ENCODE peak calls at places on chromosomes 16 and 17, in ten cellular contexts. M, N, L, W, H, E, V, D, A and O are unnamed samples.

GRCh38 chr17:77472837-77473214 is 332.1 kb downstream of the SEC14L1 start:
- DNase-seq in M (no peak), N (no peak), L (no peak), W (no peak), H (no peak), E (no peak), V (no peak), D (no peak), A (no peak), O (no peak)

GRCh38 chr16:23771642-23772041 is 16.8 kb downstream of the CHP2 start:
- DNase-seq in M (no peak), N (no peak), L (no peak), W (no peak), H (no peak), E (no peak), V (no peak), D (no peak), A (no peak), O (no peak)

GRCh38 chr17:27944546-27945332 is 51.6 kb upstream of the LYRM9 start:
- DNase-seq in M (no peak), N (no peak), L (no peak), W (no peak), H (no peak), E (no peak), V (no peak), D (no peak), A (no peak), O (no peak)

GRCh38 chr16:30567160-30567990 is 4.1 kb downstream of the ZNF688 start:
- DNase-seq in M (no peak), N (no peak), L (no peak), W (no peak), H (no peak), E (no peak), V (no peak), D (peak; percentile 35), A (no peak), O (no peak)

GRCh38 chr16:88924834-88925539 is 52.0 kb downstream of the CBFA2T3 start:
- DNase-seq in M (peak; percentile 75), N (no peak), L (peak; percentile 89), W (peak; percentile 70), H (no peak), E (no peak), V (peak; percentile 95), D (peak; percentile 77), A (peak; percentile 45), O (no peak)

GRCh38 chr16:26981266-26981938 is 85.3 kb upstream of the C16orf82 start:
- DNase-seq in M (no peak), N (no peak), L (no peak), W (no peak), H (no peak), E (no peak), V (no peak), D (no peak), A (no peak), O (no peak)

GRCh38 chr16:86892509-86892908 is 314.2 kb downstream of the FOXL1 start:
- DNase-seq in M (no peak), N (no peak), L (no peak), W (no peak), H (no peak), E (no peak), V (no peak), D (no peak), A (no peak), O (no peak)

GRCh38 chr16:67246081-67246944 is 968 bp downstream of the FHOD1 start:
- DNase-seq in M (peak; percentile 95), N (no peak), L (peak; percentile 93), W (peak; percentile 87), H (peak; percentile 95), E (peak; percentile 92), V (peak; percentile 83), D (peak; percentile 97), A (peak; percentile 71), O (no peak)

GRCh38 chr17:48351916-48352332 is 78.1 kb downstream of the SKAP1 start:
- DNase-seq in M (no peak), N (no peak), L (no peak), W (peak; percentile 5), H (no peak), E (no peak), V (no peak), D (no peak), A (no peak), O (no peak)

GRCh38 chr16:59042296-59042695 is 308.2 kb upstream of the GOT2 start:
- DNase-seq in M (no peak), N (no peak), L (no peak), W (no peak), H (no peak), E (no peak), V (no peak), D (no peak), A (no peak), O (no peak)

GRCh38 chr16:74561626-74562025 is 45.3 kb downstream of the GLG1 start:
- DNase-seq in M (no peak), N (no peak), L (no peak), W (no peak), H (no peak), E (no peak), V (no peak), D (no peak), A (no peak), O (no peak)

GRCh38 chr16:51407921-51408320 is 256.9 kb upstream of the SALL1 start:
- DNase-seq in M (no peak), N (no peak), L (no peak), W (no peak), H (no peak), E (no peak), V (no peak), D (no peak), A (no peak), O (no peak)

GRCh38 chr17:64230551-64231408 is 32.3 kb downstream of the TEX2 start:
- DNase-seq in M (no peak), N (no peak), L (no peak), W (no peak), H (no peak), E (no peak), V (no peak), D (no peak), A (peak; percentile 32), O (no peak)

GRCh38 chr16:68737046-68737729 is at the start of gene CDH1:
- DNase-seq in M (peak; percentile 94), N (no peak), L (peak; percentile 79), W (no peak), H (peak; percentile 97), E (peak; percentile 28), V (no peak), D (peak; percentile 97), A (no peak), O (no peak)
- TF ChIP-seq POLR2A in M (peak; percentile 87), N (peak; percentile 82), L (no peak), W (peak; percentile 38), H (no peak), E (no peak), V (no peak), D (peak; percentile 99), A (peak; percentile 69), O (no peak)

DNA sequence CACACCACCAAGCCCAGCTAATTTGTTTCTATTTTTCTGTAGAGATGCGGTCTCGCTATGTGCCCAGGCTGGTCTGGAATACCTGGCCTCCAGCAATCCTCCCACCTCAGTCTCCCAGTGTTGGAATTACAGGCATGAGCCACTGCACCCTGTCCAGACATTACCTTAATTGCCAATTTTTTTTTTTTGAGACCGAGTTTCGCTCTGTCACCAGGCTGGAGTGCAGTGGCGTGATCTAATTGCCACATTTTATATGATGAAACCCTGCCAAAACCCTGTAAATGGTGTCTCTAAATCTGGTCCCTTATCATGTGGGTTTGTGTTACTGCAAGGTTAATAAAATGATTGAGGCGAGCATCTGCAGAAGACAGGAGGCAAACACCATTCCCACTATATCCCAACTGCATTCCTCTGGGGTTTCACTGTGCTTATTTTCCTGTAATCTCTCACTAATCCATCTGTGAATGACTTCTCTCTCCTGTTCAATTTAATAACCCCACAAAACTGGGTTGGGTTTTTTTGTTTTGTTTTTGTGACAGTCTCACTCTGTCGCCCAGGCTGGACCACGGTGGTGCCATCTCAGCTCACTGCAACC is 19.4 kb upstream of the TRIM25 start:
- DNase-seq in M (no peak), N (no peak), L (no peak), W (no peak), H (no peak), E (no peak), V (no peak), D (no peak), A (no peak), O (no peak)
- H3K9me3 ChIP-seq in M (no peaks in the 10 kb centered on the region), N (peaks cover 12% of the 10 kb centered on the region), L (peaks cover 35% of the 10 kb centered on the region), W (peaks cover 31% of the 10 kb centered on the region), H (peaks cover 13% of the 10 kb centered on the region), E (no peaks in the 10 kb centered on the region), V (no peaks in the 10 kb centered on the region), D (no peaks in the 10 kb centered on the region), A (no peaks in the 10 kb centered on the region), O (no peaks in the 10 kb centered on the region)

DNA sequence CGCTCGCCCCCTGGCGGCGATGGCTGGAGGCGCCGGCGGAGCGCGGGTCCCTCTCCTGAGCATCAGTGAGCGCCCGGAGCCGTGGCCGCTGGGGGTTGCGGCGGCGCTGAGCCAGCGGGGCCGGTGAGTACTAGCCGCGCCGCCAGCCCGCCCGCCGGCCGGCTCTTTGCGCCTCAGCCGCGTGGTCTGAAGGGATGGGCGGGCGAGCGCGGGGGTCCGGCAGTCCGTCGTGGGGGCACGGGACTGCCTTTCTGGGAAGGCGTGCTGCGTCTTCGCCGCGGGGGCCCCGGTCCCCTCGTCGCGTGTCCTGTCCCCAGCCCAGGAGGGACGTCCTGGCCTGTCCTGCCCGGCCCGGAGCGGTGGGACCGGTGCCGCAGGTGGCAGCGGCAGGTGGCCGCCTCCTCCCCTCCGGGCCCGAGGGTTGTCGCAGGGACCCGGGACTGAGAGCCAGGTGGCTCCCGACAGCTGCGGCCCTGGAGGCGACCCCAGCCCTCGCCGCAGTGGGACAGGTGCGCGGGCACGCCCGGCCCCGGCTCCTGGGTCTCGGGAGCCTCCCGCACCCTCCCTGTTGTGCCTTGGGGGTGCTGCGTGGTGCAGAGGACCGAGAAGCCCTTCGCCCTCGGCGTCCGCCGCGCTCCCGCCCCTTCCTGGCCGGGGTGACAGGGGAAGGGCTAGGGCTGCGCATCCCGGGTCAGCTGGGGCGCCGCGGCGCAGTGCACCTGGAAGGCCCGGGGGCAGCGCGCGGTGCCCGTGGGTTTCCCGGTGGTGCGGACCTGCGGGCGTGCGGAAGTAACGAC is at the start of gene SPECC1:
- DNase-seq in M (peak; percentile 98), N (no peak), L (peak; percentile 97), W (peak; percentile 62), H (peak; percentile 89), E (peak; percentile 84), V (peak; percentile 81), D (peak; percentile 76), A (peak; percentile 76), O (no peak)
- TF ChIP-seq POLR2A in M (no peak), N (no peak), L (no peak), W (no peak), H (no peak), E (no peak), V (no peak), D (no peak), A (peak; percentile 46), O (no peak)

DNA sequence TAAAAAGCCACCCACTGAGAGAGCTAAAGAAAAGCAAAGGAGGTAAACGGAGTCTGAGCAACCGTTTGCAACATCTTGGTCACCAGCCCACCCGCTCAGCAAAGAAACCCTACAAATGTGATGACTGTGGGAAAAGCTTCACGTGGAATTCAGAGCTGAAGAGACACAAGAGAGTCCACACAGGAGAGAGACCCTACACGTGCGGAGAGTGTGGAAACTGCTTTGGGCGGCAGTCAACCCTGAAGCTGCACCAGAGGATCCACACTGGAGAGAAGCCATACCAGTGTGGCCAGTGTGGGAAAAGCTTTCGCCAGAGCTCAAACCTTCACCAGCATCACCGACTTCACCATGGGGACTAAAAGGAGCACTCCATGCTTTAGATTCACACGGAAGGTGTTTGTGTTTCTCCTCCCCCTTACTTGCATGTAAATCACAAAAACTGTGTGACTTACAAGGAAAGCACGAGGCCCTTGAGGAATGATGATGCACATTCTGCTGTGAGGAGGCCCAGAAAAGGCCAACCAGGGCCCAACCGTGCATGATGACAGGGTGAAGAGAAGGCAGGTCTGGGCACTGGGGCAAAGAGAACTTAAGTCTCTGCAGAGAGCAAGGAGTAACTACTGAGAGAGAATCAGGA is 7.7 kb downstream of the ZNF174 start:
- DNase-seq in M (no peak), N (no peak), L (no peak), W (no peak), H (no peak), E (no peak), V (no peak), D (no peak), A (no peak), O (no peak)
- H3K9me3 ChIP-seq in M (peaks cover 68% of the 10 kb centered on the region), N (peaks cover 99% of the 10 kb centered on the region), L (peaks cover 100% of the 10 kb centered on the region), W (no peaks in the 10 kb centered on the region), H (peaks cover 100% of the 10 kb centered on the region), E (peaks cover 61% of the 10 kb centered on the region), V (peaks cover 15% of the 10 kb centered on the region), D (peaks cover 76% of the 10 kb centered on the region), A (peaks cover 75% of the 10 kb centered on the region), O (peaks cover 99% of the 10 kb centered on the region)